ENCODE peak calls at places on chromosomes 1 and 21, in ten cellular contexts. S is tibial nerve, W is pancreas, D is NCI-H1092, B is A549, Z is endothelial cell, F is psoas muscle, G is mammary epithelial cell, M is GM03348, K is HT1080. L is an unnamed sample.

GRCh38 chr1:56448937-56449336 is 130.4 kb downstream of the PLPP3 start:
- DNase-seq in S (no peak), W (no peak), D (no peak), B (peak; percentile 15), Z (no peak), F (no peak), G (peak; percentile 38), M (no peak), K (no peak), L (peak; percentile 21)

GRCh38 chr1:73100216-73100615 is 817.9 kb upstream of the NEGR1 start:
- DNase-seq in S (no peak), W (no peak), D (no peak), B (no peak), Z (no peak), F (no peak), G (no peak), M (peak; percentile 2), K (no peak), L (no peak)

GRCh38 chr1:25442178-25442577 is 11.5 kb downstream of the MACO1 start:
- DNase-seq in S (no peak), W (no peak), D (no peak), B (no peak), Z (no peak), F (no peak), G (peak; percentile 40), M (no peak), K (peak; percentile 30), L (no peak)

GRCh38 chr1:19495000-19495656 is 9.8 kb upstream of the CAPZB start:
- DNase-seq in S (no peak), W (no peak), D (no peak), B (no peak), Z (no peak), F (no peak), G (no peak), M (no peak), K (no peak), L (no peak)

GRCh38 chr1:31957701-31958674 is 19.8 kb upstream of the PTP4A2 start:
- DNase-seq in S (peak; percentile 43), W (no peak), D (no peak), B (no peak), Z (no peak), F (no peak), G (no peak), M (no peak), K (no peak), L (no peak)

GRCh38 chr1:208167229-208167869 is 76.8 kb downstream of the PLXNA2 start:
- DNase-seq in S (no peak), W (no peak), D (no peak), B (no peak), Z (no peak), F (no peak), G (no peak), M (no peak), K (no peak), L (no peak)

GRCh38 chr21:26572668-26573381 is at the start of gene CYYR1:
- DNase-seq in S (no peak), W (no peak), D (peak; percentile 48), B (no peak), Z (peak; percentile 55), F (peak; percentile 30), G (peak; percentile 22), M (peak; percentile 50), K (no peak), L (peak; percentile 14)

GRCh38 chr1:20590313-20590777 is 1.4 kb downstream of the CDA start:
- DNase-seq in S (peak; percentile 19), W (no peak), D (no peak), B (no peak), Z (no peak), F (peak; percentile 66), G (no peak), M (peak; percentile 82), K (no peak), L (no peak)

GRCh38 chr1:96214982-96215381 is 506.6 kb upstream of the PTBP2 start:
- DNase-seq in S (no peak), W (no peak), D (no peak), B (no peak), Z (no peak), F (no peak), G (no peak), M (no peak), K (no peak), L (no peak)

GRCh38 chr1:230332429-230333088 is 93.6 kb downstream of the PGBD5 start:
- DNase-seq in S (no peak), W (no peak), D (no peak), B (no peak), Z (no peak), F (no peak), G (no peak), M (no peak), K (no peak), L (no peak)

GRCh38 chr1:93670141-93670540 is 11.5 kb downstream of the BCAR3 start:
- DNase-seq in S (peak; percentile 57), W (no peak), D (no peak), B (no peak), Z (no peak), F (no peak), G (peak; percentile 82), M (peak; percentile 46), K (peak; percentile 98), L (peak; percentile 48)

L was measured in kidney glomerular epithelial cell.